ENCODE peak calls at places on chromosomes 1 and 21, in eight cellular contexts. I, Q, C, F, J, A, Z and T are unnamed samples.
A peak's percentile ranks its signal among the peaks of the same experiment; 100 is the strongest.

GRCh38 chr1:10107985-10108663 is 75.4 kb downstream of the UBE4B start:
- DNase-seq in I (no peak), Q (no peak), A (peak; percentile 85), F (no peak), C (no peak), J (no peak), Z (no peak), T (peak; percentile 37)

GRCh38 chr1:66752000-66752592 is at the start of gene DYNLT5:
- DNase-seq in J (peak; percentile 24), I (peak; percentile 22), A (peak; percentile 43), Q (no peak), Z (peak; percentile 14), F (peak; percentile 81), C (peak; percentile 12), T (no peak)

GRCh38 chr1:165173409-165173808 is 183.1 kb downstream of the LMX1A start:
- DNase-seq in F (no peak), I (no peak), Q (no peak), J (no peak), C (no peak), A (no peak), Z (no peak), T (no peak)

GRCh38 chr1:3215198-3216045 is 146.4 kb downstream of the PRDM16 start:
- DNase-seq in J (no peak), A (no peak), C (no peak), I (no peak), F (no peak), Z (no peak), Q (no peak), T (no peak)

GRCh38 chr1:20290624-20291597 is at the start of gene VWA5B1:
- DNase-seq in F (no peak), C (no peak), Z (peak; percentile 26), A (no peak), I (no peak), J (no peak), Q (no peak), T (no peak)

GRCh38 chr1:2212542-2213491 is 15.3 kb upstream of the SKI start:
- DNase-seq in Z (peak; percentile 89), I (peak; percentile 88), J (peak; percentile 97), Q (no peak), A (peak; percentile 96), C (peak; percentile 96), F (peak; percentile 97), T (peak; percentile 87)

GRCh38 chr1:247331526-247332214 is at the start of gene ZNF496:
- DNase-seq in Q (peak; percentile 88), C (peak; percentile 90), I (peak; percentile 80), Z (peak; percentile 81), A (peak; percentile 88), F (peak; percentile 89), J (peak; percentile 89), T (peak; percentile 79)

GRCh38 chr1:186680031-186681012 is at the start of gene PTGS2:
- DNase-seq in C (peak; percentile 60), Q (peak; percentile 42), J (peak; percentile 74), F (peak; percentile 74), I (peak; percentile 71), A (peak; percentile 93), Z (peak; percentile 53), T (no peak)

GRCh38 chr1:227728059-227728891 is 6.8 kb downstream of the JMJD4 start:
- DNase-seq in Q (peak; percentile 79), A (peak; percentile 43), C (peak; percentile 84), F (peak; percentile 85), J (peak; percentile 85), I (peak; percentile 91), Z (peak; percentile 90), T (peak; percentile 79)

GRCh38 chr21:46065993-46066842 is 31.7 kb upstream of the COL6A2 start:
- DNase-seq in F (peak; percentile 18), J (no peak), C (peak; percentile 30), I (no peak), Z (no peak), A (peak; percentile 31), Q (no peak), T (no peak)

GRCh38 chr1:53557369-53557768 is 98.2 kb downstream of the DMRTB1 start:
- DNase-seq in F (no peak), Q (no peak), J (peak; percentile 2), A (no peak), I (peak; percentile 3), Z (no peak), C (no peak), T (no peak)

GRCh38 chr1:221743416-221744208 is 1.7 kb upstream of the DUSP10 start:
- DNase-seq in F (no peak), Z (no peak), I (no peak), J (no peak), A (no peak), Q (no peak), C (no peak), T (no peak)

GRCh38 chr21:40658237-40658636 is 188.7 kb downstream of the DSCAM start:
- DNase-seq in J (no peak), A (no peak), C (no peak), Q (no peak), Z (no peak), I (no peak), F (no peak), T (no peak)

DNA sequence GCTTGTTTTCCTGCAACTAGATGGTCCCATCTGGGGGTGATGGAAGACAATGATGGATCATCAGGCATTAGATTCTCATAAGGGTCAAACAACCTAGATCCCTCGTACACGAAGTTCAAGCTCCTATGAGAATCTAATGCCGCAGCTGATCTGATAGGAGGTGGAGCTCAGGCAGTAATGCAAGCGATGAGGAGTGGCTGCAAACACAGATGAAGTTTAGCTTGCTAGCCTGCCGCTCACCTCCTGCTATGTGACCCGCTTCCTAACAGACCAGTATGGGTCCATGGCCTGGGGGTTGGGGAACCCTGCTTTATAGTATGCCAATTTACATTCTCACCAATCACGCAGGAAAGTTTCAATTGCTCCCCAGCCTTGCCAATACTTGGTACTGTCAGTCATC is 37.5 kb downstream of the TLR5 start:
- DNase-seq in Z (no peak), J (no peak), A (no peak), F (no peak), Q (no peak), I (no peak), C (no peak), T (no peak)
- TF ChIP-seq POLR2A in Z (no peak), J (no peak), A (no peak), F (no peak), Q (no peak), I (no peak), C (no peak), T (no peak)

GRCh38 chr1:33255347-33256311 is 663 bp upstream of the ZNF362 start:
- DNase-seq in J (peak; percentile 66), Q (peak; percentile 58), Z (peak; percentile 76), A (peak; percentile 15), I (peak; percentile 86), F (peak; percentile 86), C (peak; percentile 45), T (no peak)
- TF ChIP-seq POLR2A in J (peak; percentile 38), Q (peak; percentile 38), Z (peak; percentile 86), A (no peak), I (peak; percentile 79), F (peak; percentile 82), C (no peak), T (no peak)

DNA sequence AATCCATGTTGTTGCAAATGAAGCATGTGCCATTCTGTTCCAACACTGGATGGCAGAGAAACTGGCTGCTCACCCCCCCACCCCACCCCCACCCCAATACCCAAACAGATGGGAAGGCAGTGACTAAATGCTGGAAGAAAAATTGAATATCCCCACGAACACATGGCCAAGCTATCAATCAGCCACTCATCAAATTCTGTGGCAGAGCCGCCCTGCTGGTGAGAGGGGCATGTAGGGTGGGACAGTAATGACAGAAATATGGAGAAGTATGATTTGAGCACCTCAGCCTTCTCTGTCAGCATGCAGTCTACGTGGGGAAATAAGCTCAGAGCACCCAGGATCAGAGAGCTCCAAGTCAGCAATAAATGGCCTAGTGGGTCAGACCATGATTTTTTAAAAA is 34.1 kb downstream of the OPTC start:
- DNase-seq in I (no peak), Z (no peak), J (no peak), Q (no peak), F (no peak), C (no peak), A (no peak), T (no peak)
- TF ChIP-seq POLR2A in I (no peak), Z (no peak), J (no peak), Q (no peak), F (no peak), C (no peak), A (no peak), T (no peak)

GRCh38 chr21:36861595-36861883 is 104.9 kb downstream of the HLCS start:
- DNase-seq in C (no peak), Q (no peak), A (peak; percentile 35), Z (no peak), F (no peak), I (no peak), J (no peak), T (no peak)

GRCh38 chr21:36861924-36862323 is 104.5 kb downstream of the HLCS start:
- DNase-seq in Q (no peak), F (no peak), Z (no peak), I (no peak), C (no peak), A (peak; percentile 11), J (no peak), T (no peak)

GRCh38 chr21:36860736-36861594 is 105.5 kb downstream of the HLCS start:
- DNase-seq in F (no peak), I (no peak), J (no peak), A (peak; percentile 79), Z (no peak), Q (no peak), C (no peak), T (peak; percentile 42)

GRCh38 chr21:36858320-36858957 is 108.0 kb downstream of the HLCS start:
- DNase-seq in Z (no peak), F (no peak), Q (no peak), A (peak; percentile 39), C (no peak), I (no peak), J (no peak), T (no peak)

DNA sequence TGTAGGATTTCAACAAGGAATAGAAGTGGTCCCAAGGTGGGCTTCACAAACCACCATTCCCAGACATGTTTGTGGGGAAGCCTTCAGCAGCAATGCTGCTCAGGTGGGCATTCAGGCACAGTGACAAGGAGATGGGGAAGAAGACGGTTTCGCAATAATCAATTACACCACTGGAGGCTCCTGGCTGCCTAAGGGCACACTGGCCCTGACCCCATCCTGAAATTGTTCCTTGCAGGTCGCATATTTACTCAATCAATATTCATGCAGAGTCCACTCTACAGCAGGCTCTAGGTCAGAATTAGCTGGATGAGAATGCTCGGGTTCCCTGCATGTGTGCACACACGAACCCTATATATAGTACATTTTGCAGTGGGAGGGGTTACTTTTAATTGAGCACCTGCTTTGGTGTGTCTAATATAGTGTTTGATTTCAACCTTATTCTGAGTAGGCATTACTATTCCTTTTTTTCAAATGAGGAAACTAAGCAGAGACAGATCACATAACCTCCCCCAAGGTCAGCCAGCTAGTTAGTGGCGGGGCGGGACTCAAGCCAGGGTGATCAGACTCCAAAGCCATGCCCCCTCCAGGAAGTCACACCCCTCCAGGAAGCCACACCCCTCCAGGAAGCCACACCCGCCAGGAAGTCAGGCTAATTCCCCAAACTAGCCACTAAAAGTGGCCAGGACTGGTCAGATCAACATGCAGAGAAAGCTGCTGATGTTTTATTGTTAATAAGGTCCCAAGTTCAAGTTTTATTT is 106.5 kb downstream of the HLCS start:
- DNase-seq in Z (peak; percentile 90), J (peak; percentile 70), F (peak; percentile 85), I (peak; percentile 79), C (peak; percentile 21), A (peak; percentile 29), Q (no peak), T (peak; percentile 77)
- TF ChIP-seq POLR2A in Z (no peak), J (no peak), F (no peak), I (no peak), C (no peak), A (no peak), Q (no peak), T (peak; percentile 36)